ENCODE peak calls at places on chromosomes 3 and 15, in seven cellular contexts. M, A, Y, U, O, S and V are unnamed samples. For H3K27me3, the result is how much of the 10 kb centered on the place peaks cover.

GRCh38 chr3:152386208-152386607 is 117.5 kb downstream of the MBNL1 start:
- DNase-seq in M (no peak), A (no peak), Y (no peak), U (no peak), O (no peak), S (no peak), V (no peak)

GRCh38 chr3:188979669-188980311 is 192.0 kb upstream of the TPRG1 start:
- DNase-seq in M (no peak), A (no peak), Y (no peak), U (no peak), O (no peak), S (peak), V (no peak)

GRCh38 chr3:174784206-174784934 is 74.8 kb upstream of the NAALADL2 start:
- DNase-seq in M (no peak), A (no peak), Y (no peak), U (no peak), O (no peak), S (peak), V (peak)

GRCh38 chr15:56325186-56325585 is 40.0 kb upstream of the TEX9 start:
- DNase-seq in M (no peak), A (no peak), Y (no peak), U (no peak), O (no peak), S (peak), V (peak)

GRCh38 chr3:173876476-173876875 is 478.9 kb downstream of the NLGN1 start:
- DNase-seq in M (no peak), A (no peak), Y (no peak), U (no peak), O (no peak), S (no peak), V (no peak)

GRCh38 chr15:40293006-40293405 is 10.1 kb upstream of the ANKRD63 start:
- DNase-seq in M (no peak), A (no peak), Y (peak), U (no peak), O (no peak), S (no peak), V (no peak)

GRCh38 chr3:178439504-178439903 is 96.7 kb upstream of the KCNMB2 start:
- DNase-seq in M (peak), A (peak), Y (no peak), U (no peak), O (no peak), S (peak), V (peak)

GRCh38 chr3:52067046-52067445 is 10.7 kb upstream of the DUSP7 start:
- DNase-seq in M (no peak), A (no peak), Y (no peak), U (no peak), O (no peak), S (no peak), V (peak)

GRCh38 chr3:117355566-117355965 is 646.0 kb downstream of the TUSC7 start:
- DNase-seq in M (no peak), A (peak), Y (no peak), U (no peak), O (no peak), S (peak), V (no peak)

GRCh38 chr3:38099518-38099917 is 37.4 kb downstream of the ACAA1 start:
- DNase-seq in M (no peak), A (no peak), Y (no peak), U (no peak), O (no peak), S (no peak), V (no peak)

GRCh38 chr3:195001961-195002861 is 268.7 kb downstream of the XXYLT1 start:
- DNase-seq in M (peak), A (peak), Y (peak), U (no peak), O (no peak), S (peak), V (no peak)

GRCh38 chr3:151228291-151229125 is 25.5 kb upstream of the GPR171 start:
- DNase-seq in M (peak), A (peak), Y (no peak), U (no peak), O (no peak), S (peak), V (peak)

GRCh38 chr3:22490747-22491146 is 712.4 kb upstream of the UBE2E2 start:
- DNase-seq in M (no peak), A (no peak), Y (no peak), U (no peak), O (no peak), S (no peak), V (no peak)

GRCh38 chr3:189099031-189099471 is 72.7 kb upstream of the TPRG1 start:
- DNase-seq in M (no peak), A (no peak), Y (peak), U (peak), O (peak), S (no peak), V (no peak)

GRCh38 chr3:30557904-30558303 is 48.5 kb upstream of the TGFBR2 start:
- DNase-seq in M (no peak), A (no peak), Y (no peak), U (no peak), O (no peak), S (no peak), V (no peak)

GRCh38 chr15:85620321-85621044 is 174.2 kb downstream of the KLHL25 start:
- DNase-seq in M (no peak), A (no peak), Y (no peak), U (no peak), O (no peak), S (peak), V (no peak)

GRCh38 chr3:111472556-111472955 is 69.4 kb upstream of the CD96 start:
- DNase-seq in M (no peak), A (no peak), Y (no peak), U (no peak), O (no peak), S (no peak), V (peak)

GRCh38 chr15:25846377-25846776 is 16.8 kb downstream of the ATP10A start:
- DNase-seq in M (no peak), A (no peak), Y (no peak), U (no peak), O (no peak), S (no peak), V (no peak)

GRCh38 chr3:100063929-100064461 is 50.3 kb downstream of the FILIP1L start:
- DNase-seq in M (no peak), A (no peak), Y (no peak), U (no peak), O (no peak), S (peak), V (no peak)

GRCh38 chr15:100056411-100057072 is 285.2 kb downstream of the ADAMTS17 start:
- DNase-seq in M (no peak), A (no peak), Y (no peak), U (peak), O (no peak), S (no peak), V (no peak)

GRCh38 chr15:58010983-58011382 is 54.5 kb downstream of the ALDH1A2 start:
- DNase-seq in M (no peak), A (no peak), Y (no peak), U (no peak), O (no peak), S (no peak), V (no peak)

GRCh38 chr3:21750831-21751391 is at the start of gene ZNF385D:
- DNase-seq in M (peak), A (peak), Y (peak), U (peak), O (peak), S (peak), V (no peak)

GRCh38 chr15:83283813-83284562 is 476 bp downstream of the BNC1 start:
- DNase-seq in M (no peak), A (peak), Y (no peak), U (peak), O (no peak), S (no peak), V (no peak)

GRCh38 chr15:38354321-38354929 is 99.5 kb upstream of the FAM98B start:
- DNase-seq in M (peak), A (peak), Y (peak), U (no peak), O (no peak), S (peak), V (peak)

GRCh38 chr3:23490459-23490858 is 287.3 kb downstream of the UBE2E2 start:
- DNase-seq in M (peak), A (no peak), Y (no peak), U (no peak), O (no peak), S (peak), V (no peak)

GRCh38 chr15:39125904-39126303 is 455.0 kb upstream of the THBS1 start:
- DNase-seq in M (no peak), A (peak), Y (no peak), U (no peak), O (no peak), S (peak), V (no peak)

GRCh38 chr3:68773401-68773800 is 158.9 kb downstream of the TAFA4 start:
- DNase-seq in M (no peak), A (no peak), Y (no peak), U (no peak), O (no peak), S (no peak), V (no peak)

GRCh38 chr15:52791776-52792175 is 1.6 kb upstream of the ONECUT1 start:
- DNase-seq in M (no peak), A (no peak), Y (no peak), U (no peak), O (no peak), S (no peak), V (no peak)

GRCh38 chr3:116000315-116000714 is 377.0 kb downstream of the GAP43 start:
- DNase-seq in M (peak), A (peak), Y (no peak), U (no peak), O (no peak), S (peak), V (peak)

GRCh38 chr15:89303986-89304385 is 30.6 kb downstream of the POLG start:
- DNase-seq in M (no peak), A (no peak), Y (no peak), U (no peak), O (no peak), S (peak), V (no peak)

GRCh38 chr15:89301304-89302089 is 33.1 kb downstream of the POLG start:
- DNase-seq in M (no peak), A (no peak), Y (no peak), U (no peak), O (no peak), S (no peak), V (no peak)

GRCh38 chr15:89305395-89305794 is 29.2 kb downstream of the POLG start:
- DNase-seq in M (no peak), A (no peak), Y (no peak), U (no peak), O (no peak), S (no peak), V (no peak)

DNA sequence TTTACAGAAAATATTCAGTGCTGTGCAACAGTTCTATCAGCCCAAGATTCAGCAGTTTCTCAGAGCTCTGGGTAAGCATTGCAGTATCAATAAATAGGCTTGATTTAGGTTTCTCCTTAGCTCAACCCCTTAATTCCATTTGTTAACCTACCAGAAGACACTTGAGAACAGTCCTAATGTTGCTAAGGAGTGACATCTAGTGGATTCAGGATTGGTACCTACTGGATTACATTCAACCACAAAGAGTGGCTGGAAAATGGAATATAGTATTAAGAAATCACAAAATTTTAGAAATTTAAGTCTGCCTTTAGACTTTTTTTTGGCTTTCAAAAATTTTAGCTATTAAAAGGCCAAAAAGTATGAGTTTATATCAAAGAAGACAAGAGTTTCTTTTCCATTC is 34.7 kb downstream of the POLG start:
- DNase-seq in M (peak), A (no peak), Y (no peak), U (no peak), O (no peak), S (peak), V (no peak)
- TF ChIP-seq CTCF in M (peak), A (peak), Y (peak), U (peak), O (no peak), S (peak), V (peak)

DNA sequence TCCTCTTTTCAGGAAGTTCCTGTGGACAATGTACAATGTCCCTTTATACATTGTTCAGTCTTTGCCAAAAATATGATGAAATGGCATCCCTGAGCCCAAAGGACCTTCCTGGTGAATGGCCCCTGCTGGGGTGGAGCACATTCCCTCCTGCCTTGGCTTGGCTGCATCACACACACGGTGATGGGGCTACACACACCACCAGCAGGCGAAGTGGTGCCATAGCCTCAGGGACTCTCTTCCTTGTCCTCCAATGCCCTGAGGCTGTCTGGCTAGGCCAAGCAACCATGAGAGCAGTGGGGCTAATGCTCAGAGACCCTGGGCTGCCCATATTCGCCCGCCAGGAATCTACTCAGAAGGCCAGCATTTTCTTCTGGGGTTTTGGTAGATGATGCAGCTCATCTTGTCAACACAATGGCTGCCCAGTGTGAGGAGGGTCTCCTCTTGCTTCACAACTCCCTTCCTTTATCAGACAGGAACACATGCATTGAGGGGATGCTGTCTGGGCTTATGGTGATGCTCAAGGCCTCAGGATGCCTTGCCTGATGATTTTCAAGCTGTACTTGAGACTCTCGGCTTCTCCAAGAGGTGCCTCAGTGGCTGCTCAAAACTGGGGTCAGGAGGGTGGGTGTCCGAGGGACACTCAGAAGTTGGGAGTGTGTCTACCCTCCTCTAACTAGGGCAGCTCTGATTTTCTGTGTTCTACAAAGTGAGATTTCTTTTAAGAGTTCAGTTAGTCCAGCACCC is 40.9 kb upstream of the EPHB1 start:
- DNase-seq in M (no peak), A (no peak), Y (no peak), U (peak), O (no peak), S (no peak), V (no peak)
- H3K27me3 ChIP-seq in M (under half), A (under half), Y (under half), U (under half), O (under half), S (under half), V (under half)

GRCh38 chr3:139252719-139253118 is 91.1 kb upstream of the MRPS22 start:
- DNase-seq in M (no peak), A (no peak), Y (no peak), U (peak), O (no peak), S (no peak), V (no peak)
- TF ChIP-seq CTCF in M (no peak), A (no peak), Y (no peak), U (no peak), O (no peak), S (no peak), V (no peak)

GRCh38 chr3:135806342-135806741 is 159.2 kb upstream of the PPP2R3A start:
- DNase-seq in M (no peak), A (no peak), Y (no peak), U (no peak), O (no peak), S (no peak), V (no peak)

GRCh38 chr3:135805752-135806151 is 159.8 kb upstream of the PPP2R3A start:
- DNase-seq in M (no peak), A (no peak), Y (no peak), U (peak), O (no peak), S (no peak), V (no peak)

GRCh38 chr3:135809038-135809437 is 156.5 kb upstream of the PPP2R3A start:
- DNase-seq in M (no peak), A (no peak), Y (no peak), U (peak), O (no peak), S (no peak), V (no peak)

GRCh38 chr3:135807879-135808278 is 157.6 kb upstream of the PPP2R3A start:
- DNase-seq in M (no peak), A (no peak), Y (no peak), U (no peak), O (no peak), S (no peak), V (no peak)

DNA sequence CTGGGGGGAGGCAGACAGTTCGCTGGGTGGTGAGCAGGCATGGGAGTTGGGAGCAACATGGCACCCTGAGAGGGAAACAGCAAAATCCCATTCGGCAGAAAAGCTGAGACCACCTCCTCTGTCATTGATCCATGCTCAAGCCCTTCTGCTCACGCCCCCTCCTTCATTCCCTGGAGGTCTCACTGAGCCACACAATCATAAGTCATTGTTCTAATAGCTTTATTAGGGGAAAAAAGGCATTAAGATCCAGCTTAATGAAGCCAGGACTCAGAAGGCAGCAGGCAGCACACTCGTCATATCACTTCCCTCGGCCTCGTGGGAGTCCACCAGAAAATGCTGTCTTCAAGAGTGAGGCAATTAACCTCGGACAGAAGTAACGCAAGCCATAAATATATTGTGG is 153.9 kb upstream of the PPP2R3A start:
- DNase-seq in M (no peak), A (no peak), Y (no peak), U (peak), O (no peak), S (no peak), V (no peak)
- H3K27me3 ChIP-seq in M (under half), A (under half), Y (half or more), U (under half), O (under half), S (under half), V (under half)